ENCODE peak calls at places on chromosomes 5 and 9, in eight cellular contexts. E, M, B, Y, A, P, Q and T are unnamed samples.

GRCh38 chr5:82564963-82565362 is 286.8 kb upstream of the RPS23 start:
- DNase-seq in M (no peak), Q (no peak), B (no peak), Y (no peak), E (no peak), P (no peak), A (no peak), T (no peak)

GRCh38 chr5:96070625-96071246 is 109.1 kb upstream of the ELL2 start:
- DNase-seq in M (no peak), A (no peak), Q (no peak), B (no peak), E (no peak), P (no peak), Y (no peak), T (no peak)

GRCh38 chr9:86632537-86632936 is 278.3 kb upstream of the TUT7 start:
- DNase-seq in P (no peak), M (no peak), A (no peak), Q (no peak), Y (no peak), B (no peak), E (no peak), T (no peak)

GRCh38 chr5:162565-163337 is 28.5 kb upstream of the LRRC14B start:
- DNase-seq in B (no peak), P (no peak), M (no peak), Y (no peak), A (no peak), Q (no peak), E (no peak), T (no peak)

GRCh38 chr5:68804343-68804742 is 289.5 kb upstream of the SLC30A5 start:
- DNase-seq in B (no peak), E (no peak), P (no peak), A (no peak), Y (no peak), Q (no peak), M (no peak), T (no peak)

GRCh38 chr9:128505414-128505765 is 871 bp downstream of the GLE1 start:
- DNase-seq in Y (peak), P (no peak), Q (no peak), E (no peak), M (no peak), A (no peak), B (no peak), T (no peak)

GRCh38 chr9:116767219-116767618 is 80.1 kb downstream of the TRIM32 start:
- DNase-seq in P (no peak), A (no peak), Q (no peak), B (no peak), M (no peak), Y (no peak), E (peak), T (no peak)

GRCh38 chr5:169153405-169153804 is 147.5 kb downstream of the SLIT3 start:
- DNase-seq in Q (no peak), E (no peak), B (no peak), A (no peak), P (no peak), Y (no peak), M (no peak), T (no peak)

GRCh38 chr9:109035684-109036423 is 22.6 kb upstream of the CTNNAL1 start:
- DNase-seq in P (no peak), Q (no peak), A (peak), E (no peak), M (no peak), Y (peak), B (no peak), T (no peak)

GRCh38 chr5:71653119-71653518 is 66.0 kb upstream of the CARTPT start:
- DNase-seq in M (no peak), P (no peak), E (no peak), Q (no peak), A (no peak), B (no peak), Y (no peak), T (no peak)

GRCh38 chr9:136014928-136015633 is 53.9 kb upstream of the UBAC1 start:
- DNase-seq in P (no peak), M (no peak), B (no peak), Q (no peak), Y (no peak), E (no peak), A (no peak), T (no peak)

GRCh38 chr5:173868096-173868879 is 19.9 kb upstream of the CPEB4 start:
- DNase-seq in Y (peak), P (no peak), Q (no peak), E (no peak), A (no peak), M (no peak), B (no peak), T (no peak)